ENCODE peak calls at places on chromosome 11, in nine cellular contexts. J is PC-3; R is spleen; M is CD8-positive, alpha-beta memory T cell; W is body of pancreas; K is adrenal gland; L is effector memory CD4-positive, alpha-beta T cell; N is mammary epithelial cell; C is GM23248. P is an unnamed sample.

GRCh38 chr11:96426356-96427103 is 36.7 kb downstream of the JRKL start:
- DNase-seq in J (peak; percentile 72), R (no peak), M (no peak), W (no peak), K (no peak), L (no peak), N (peak; percentile 12), C (peak; percentile 66), P (no peak)

GRCh38 chr11:120068114-120068573 is 69.8 kb downstream of the TRIM29 start:
- DNase-seq in J (peak; percentile 42), R (no peak), M (no peak), W (no peak), K (no peak), L (no peak), N (peak; percentile 43), C (peak; percentile 60), P (peak; percentile 35)

GRCh38 chr11:1759851-1760220 is 3.9 kb downstream of the CTSD start:
- DNase-seq in J (no peak), R (no peak), M (no peak), W (no peak), K (no peak), L (no peak), N (no peak), C (no peak), P (no peak)

GRCh38 chr11:444397-445144 is 2.8 kb upstream of the ANO9 start:
- DNase-seq in J (peak; percentile 52), R (no peak), M (no peak), W (peak; percentile 32), K (no peak), L (no peak), N (peak; percentile 24), C (peak; percentile 77), P (peak; percentile 39)

GRCh38 chr11:122637538-122637937 is 18.0 kb upstream of the UBASH3B start:
- DNase-seq in J (no peak), R (no peak), M (no peak), W (no peak), K (no peak), L (no peak), N (no peak), C (no peak), P (no peak)

GRCh38 chr11:86551286-86551685 is 121.1 kb downstream of the ME3 start:
- DNase-seq in J (peak; percentile 86), R (no peak), M (no peak), W (peak; percentile 67), K (peak; percentile 67), L (no peak), N (peak; percentile 81), C (peak; percentile 91), P (peak; percentile 73)

GRCh38 chr11:125345706-125346561 is 150.1 kb downstream of the FEZ1 start:
- DNase-seq in J (peak; percentile 74), R (peak; percentile 78), M (peak; percentile 8), W (peak; percentile 77), K (peak; percentile 72), L (no peak), N (peak; percentile 32), C (peak; percentile 93), P (peak; percentile 86)

GRCh38 chr11:1043563-1044096 is 7.1 kb upstream of the MUC6 start:
- DNase-seq in J (no peak), R (no peak), M (no peak), W (no peak), K (peak; percentile 6), L (no peak), N (no peak), C (no peak), P (no peak)

GRCh38 chr11:86478348-86478747 is 103.7 kb downstream of the CCDC81 start:
- DNase-seq in J (no peak), R (no peak), M (no peak), W (no peak), K (no peak), L (no peak), N (no peak), C (no peak), P (no peak)

DNA sequence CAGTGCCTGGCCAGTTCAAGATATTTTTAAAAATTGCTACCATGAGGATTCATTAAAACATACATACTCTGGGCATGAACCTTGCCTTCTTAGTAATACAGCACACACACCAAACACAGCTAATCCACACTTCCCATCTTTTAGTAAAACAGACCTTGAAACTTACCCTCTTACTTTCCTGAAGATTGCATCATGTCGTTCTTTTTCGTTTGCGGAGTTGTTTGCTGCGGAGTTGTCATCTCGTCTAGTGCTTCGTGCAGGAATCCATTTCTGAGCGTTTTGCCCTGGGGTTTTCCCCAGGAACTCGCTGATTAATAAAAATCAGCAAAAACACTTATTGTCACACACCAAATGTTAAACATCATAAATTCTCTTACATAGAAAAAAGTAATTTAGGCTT is 3.0 kb downstream of the EIF4G2 start:
- DNase-seq in J (no peak), R (no peak), M (no peak), W (no peak), K (no peak), L (no peak), N (no peak), C (no peak), P (no peak)
- H3K36me3 ChIP-seq in J (peaks cover 69% of the 10 kb centered on the region), R (peaks cover 64% of the 10 kb centered on the region), M (peaks cover 64% of the 10 kb centered on the region), W (peaks cover 49% of the 10 kb centered on the region), K (no peaks in the 10 kb centered on the region), L (peaks cover 61% of the 10 kb centered on the region), N (peaks cover 54% of the 10 kb centered on the region), C (peaks cover 67% of the 10 kb centered on the region), P (peaks cover 75% of the 10 kb centered on the region)

GRCh38 chr11:118353084-118353710 is 6.2 kb upstream of the UBE4A start:
- DNase-seq in J (peak; percentile 67), R (no peak), M (no peak), W (no peak), K (no peak), L (no peak), N (no peak), C (peak; percentile 45), P (no peak)
- H3K27me3 ChIP-seq in J (peaks cover 24% of the 10 kb centered on the region), R (no peaks in the 10 kb centered on the region), M (no peaks in the 10 kb centered on the region), W (no peaks in the 10 kb centered on the region), K (no peaks in the 10 kb centered on the region), L (no peaks in the 10 kb centered on the region), N (no peaks in the 10 kb centered on the region), C (peaks cover 30% of the 10 kb centered on the region), P (peaks cover 27% of the 10 kb centered on the region)

GRCh38 chr11:47288066-47288465 is 18.1 kb downstream of the MADD start:
- DNase-seq in J (no peak), R (no peak), M (no peak), W (no peak), K (no peak), L (no peak), N (no peak), C (no peak), P (no peak)

GRCh38 chr11:47285969-47286770 is 16.2 kb downstream of the MADD start:
- DNase-seq in J (no peak), R (no peak), M (no peak), W (no peak), K (no peak), L (no peak), N (no peak), C (no peak), P (no peak)

GRCh38 chr11:47282462-47282861 is 12.5 kb downstream of the MADD start:
- DNase-seq in J (no peak), R (no peak), M (no peak), W (no peak), K (no peak), L (no peak), N (no peak), C (no peak), P (no peak)

GRCh38 chr11:47280860-47281259 is 10.9 kb downstream of the MADD start:
- DNase-seq in J (no peak), R (no peak), M (no peak), W (no peak), K (no peak), L (no peak), N (no peak), C (no peak), P (no peak)

DNA sequence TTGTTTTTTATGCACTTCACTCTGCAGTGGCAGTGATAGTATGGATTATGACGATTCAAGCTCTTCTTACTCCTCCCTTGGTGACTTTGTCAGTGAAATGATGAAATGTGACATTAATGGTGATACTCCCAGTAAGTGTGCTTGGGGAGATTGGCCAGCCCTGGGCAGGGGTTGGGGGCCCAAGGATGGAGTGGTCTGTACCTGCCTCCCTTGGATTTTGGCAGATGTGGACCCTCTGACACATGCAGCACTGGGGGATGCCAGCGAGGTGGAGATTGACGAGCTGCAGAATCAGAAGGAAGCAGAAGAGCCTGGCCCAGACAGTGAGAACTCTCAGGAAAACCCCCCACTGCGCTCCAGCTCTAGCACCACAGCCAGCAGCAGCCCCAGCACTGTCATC is 14.2 kb downstream of the MADD start:
- DNase-seq in J (no peak), R (no peak), M (no peak), W (no peak), K (no peak), L (no peak), N (no peak), C (no peak), P (no peak)
- H3K36me3 ChIP-seq in J (peaks cover 23% of the 10 kb centered on the region), R (peaks cover 100% of the 10 kb centered on the region), M (peaks cover 72% of the 10 kb centered on the region), W (peaks cover 61% of the 10 kb centered on the region), K (no peaks in the 10 kb centered on the region), L (peaks cover 81% of the 10 kb centered on the region), N (peaks cover 33% of the 10 kb centered on the region), C (peaks cover 36% of the 10 kb centered on the region), P (peaks cover 53% of the 10 kb centered on the region)

GRCh38 chr11:65788801-65789200 is 1.9 kb downstream of the OVOL1 start:
- DNase-seq in J (no peak), R (no peak), M (no peak), W (no peak), K (no peak), L (no peak), N (no peak), C (no peak), P (no peak)

GRCh38 chr11:65786786-65787636 is at the start of gene OVOL1:
- DNase-seq in J (peak; percentile 93), R (peak; percentile 84), M (no peak), W (peak; percentile 93), K (no peak), L (no peak), N (peak; percentile 54), C (no peak), P (no peak)

GRCh38 chr11:65787649-65788622 is 1.1 kb downstream of the OVOL1 start:
- DNase-seq in J (no peak), R (no peak), M (no peak), W (peak; percentile 32), K (no peak), L (no peak), N (no peak), C (peak; percentile 30), P (peak; percentile 21)

GRCh38 chr11:65785329-65786007 is 1.4 kb upstream of the OVOL1 start:
- DNase-seq in J (no peak), R (no peak), M (no peak), W (no peak), K (no peak), L (no peak), N (no peak), C (no peak), P (no peak)

DNA sequence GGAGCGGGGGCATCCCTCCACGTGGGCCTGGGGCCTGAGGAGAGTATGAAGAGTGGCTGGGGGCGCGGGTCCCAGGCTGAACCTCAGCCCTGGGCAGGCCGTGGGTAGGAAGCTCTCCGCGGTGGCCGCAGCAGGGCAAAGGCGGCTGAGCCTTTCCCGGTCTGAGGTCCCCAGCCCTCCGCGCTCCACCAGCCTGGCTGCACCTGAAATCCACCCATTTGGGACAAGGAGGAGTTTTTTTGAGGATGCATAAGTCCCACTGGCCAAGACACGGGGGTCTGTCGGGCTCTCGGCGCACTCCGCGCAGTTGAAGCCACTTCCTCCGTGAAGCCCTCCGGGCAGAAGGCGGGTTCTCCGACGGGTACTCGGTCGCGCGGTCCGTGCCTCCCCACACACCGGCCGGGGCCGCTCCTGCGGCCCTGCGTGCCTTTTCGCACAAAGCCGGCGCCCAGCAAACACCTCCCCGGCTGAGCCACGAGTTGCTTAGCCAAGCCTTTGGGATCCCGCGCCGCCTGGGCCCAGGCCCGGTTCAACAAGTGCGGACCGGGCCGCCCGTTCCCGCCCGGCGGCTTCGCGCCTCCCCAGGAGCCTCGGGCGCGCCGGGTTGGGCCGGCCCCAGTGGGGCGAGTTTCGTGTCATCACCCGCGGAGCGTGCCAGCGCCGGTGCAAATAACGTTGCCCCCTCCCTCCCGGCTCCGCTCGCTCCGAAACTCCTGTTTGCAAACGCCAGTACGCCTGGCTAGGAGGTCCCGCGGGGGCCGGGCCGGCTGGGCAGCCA is 666 bp upstream of the OVOL1 start:
- DNase-seq in J (no peak), R (no peak), M (no peak), W (no peak), K (no peak), L (no peak), N (no peak), C (peak; percentile 42), P (no peak)
- H3K27me3 ChIP-seq in J (no peaks in the 10 kb centered on the region), R (peaks cover 11% of the 10 kb centered on the region), M (peaks cover 26% of the 10 kb centered on the region), W (no peaks in the 10 kb centered on the region), K (peaks cover 43% of the 10 kb centered on the region), L (peaks cover 24% of the 10 kb centered on the region), N (no peaks in the 10 kb centered on the region), C (peaks cover 31% of the 10 kb centered on the region), P (peaks cover 25% of the 10 kb centered on the region)

P was measured in MG63.